ENCODE peak calls at places on chromosomes 1 and 21, in eight cellular contexts. One of them, this sample, is unnamed.

GRCh38 chr1:81471255-81471654 is 329.5 kb upstream of the ADGRL2 start:
- DNase-seq in GM19239: no peak
- DNase-seq in ELR: no peak
- DNase-seq in cerebellar cortex: no peak
- DNase-seq in PC-3: no peak
- DNase-seq in hypothalamus: no peak
- DNase-seq in activated naive CD8-positive, alpha-beta T cell treated with anti-CD3 and anti-CD28 coated beads, Interleukin-2, amount 50 U/mL, for 24 hours: no peak
- DNase-seq in sciatic nerve: no peak
- DNase-seq in this sample: no peak

GRCh38 chr1:179228783-179229213 is 679 bp downstream of the ABL2 start:
- DNase-seq in GM19239: peak; percentile 36
- DNase-seq in ELR: peak; percentile 62
- DNase-seq in cerebellar cortex: peak; percentile 52
- DNase-seq in PC-3: peak; percentile 6
- DNase-seq in hypothalamus: peak; percentile 32
- DNase-seq in activated naive CD8-positive, alpha-beta T cell treated with anti-CD3 and anti-CD28 coated beads, Interleukin-2, amount 50 U/mL, for 24 hours: peak; percentile 53
- DNase-seq in sciatic nerve: peak; percentile 73
- DNase-seq in this sample: peak; percentile 58

GRCh38 chr1:11766429-11766776 is 4.4 kb downstream of the C1orf167 start:
- DNase-seq in GM19239: no peak
- DNase-seq in ELR: no peak
- DNase-seq in cerebellar cortex: no peak
- DNase-seq in PC-3: no peak
- DNase-seq in hypothalamus: no peak
- DNase-seq in activated naive CD8-positive, alpha-beta T cell treated with anti-CD3 and anti-CD28 coated beads, Interleukin-2, amount 50 U/mL, for 24 hours: no peak
- DNase-seq in sciatic nerve: no peak
- DNase-seq in this sample: no peak

GRCh38 chr1:114238066-114238465 is 84.4 kb upstream of the SYT6 start:
- DNase-seq in GM19239: no peak
- DNase-seq in ELR: no peak
- DNase-seq in cerebellar cortex: no peak
- DNase-seq in PC-3: no peak
- DNase-seq in hypothalamus: no peak
- DNase-seq in activated naive CD8-positive, alpha-beta T cell treated with anti-CD3 and anti-CD28 coated beads, Interleukin-2, amount 50 U/mL, for 24 hours: no peak
- DNase-seq in sciatic nerve: no peak
- DNase-seq in this sample: no peak

GRCh38 chr21:45556645-45557601 is 14.7 kb upstream of the SLC19A1 start:
- DNase-seq in GM19239: no peak
- DNase-seq in ELR: peak; percentile 30
- DNase-seq in cerebellar cortex: no peak
- DNase-seq in PC-3: no peak
- DNase-seq in hypothalamus: peak; percentile 54
- DNase-seq in activated naive CD8-positive, alpha-beta T cell treated with anti-CD3 and anti-CD28 coated beads, Interleukin-2, amount 50 U/mL, for 24 hours: no peak
- DNase-seq in sciatic nerve: peak; percentile 66
- DNase-seq in this sample: peak; percentile 92

GRCh38 chr1:8883510-8883909 is 5.0 kb upstream of the ENO1 start:
- DNase-seq in GM19239: no peak
- DNase-seq in ELR: no peak
- DNase-seq in cerebellar cortex: no peak
- DNase-seq in PC-3: no peak
- DNase-seq in hypothalamus: no peak
- DNase-seq in activated naive CD8-positive, alpha-beta T cell treated with anti-CD3 and anti-CD28 coated beads, Interleukin-2, amount 50 U/mL, for 24 hours: no peak
- DNase-seq in sciatic nerve: no peak
- DNase-seq in this sample: no peak

GRCh38 chr1:14220324-14220723 is 378.2 kb upstream of the KAZN start:
- DNase-seq in GM19239: no peak
- DNase-seq in ELR: no peak
- DNase-seq in cerebellar cortex: no peak
- DNase-seq in PC-3: no peak
- DNase-seq in hypothalamus: no peak
- DNase-seq in activated naive CD8-positive, alpha-beta T cell treated with anti-CD3 and anti-CD28 coated beads, Interleukin-2, amount 50 U/mL, for 24 hours: no peak
- DNase-seq in sciatic nerve: no peak
- DNase-seq in this sample: no peak

GRCh38 chr1:63701187-63701586 is 72.6 kb upstream of the ROR1 start:
- DNase-seq in GM19239: no peak
- DNase-seq in ELR: no peak
- DNase-seq in cerebellar cortex: no peak
- DNase-seq in PC-3: peak; percentile 88
- DNase-seq in hypothalamus: no peak
- DNase-seq in activated naive CD8-positive, alpha-beta T cell treated with anti-CD3 and anti-CD28 coated beads, Interleukin-2, amount 50 U/mL, for 24 hours: no peak
- DNase-seq in sciatic nerve: no peak
- DNase-seq in this sample: no peak

GRCh38 chr1:206419250-206419649 is 51.0 kb upstream of the IKBKE start:
- DNase-seq in GM19239: no peak
- DNase-seq in ELR: peak; percentile 41
- DNase-seq in cerebellar cortex: no peak
- DNase-seq in PC-3: peak; percentile 79
- DNase-seq in hypothalamus: no peak
- DNase-seq in activated naive CD8-positive, alpha-beta T cell treated with anti-CD3 and anti-CD28 coated beads, Interleukin-2, amount 50 U/mL, for 24 hours: no peak
- DNase-seq in sciatic nerve: no peak
- DNase-seq in this sample: no peak

GRCh38 chr1:243799908-243800307 is 50.1 kb downstream of the AKT3 start:
- DNase-seq in GM19239: no peak
- DNase-seq in ELR: peak; percentile 15
- DNase-seq in cerebellar cortex: no peak
- DNase-seq in PC-3: no peak
- DNase-seq in hypothalamus: no peak
- DNase-seq in activated naive CD8-positive, alpha-beta T cell treated with anti-CD3 and anti-CD28 coated beads, Interleukin-2, amount 50 U/mL, for 24 hours: no peak
- DNase-seq in sciatic nerve: no peak
- DNase-seq in this sample: no peak

GRCh38 chr1:152449661-152450060 is 35.6 kb upstream of the CRNN start:
- DNase-seq in GM19239: no peak
- DNase-seq in ELR: no peak
- DNase-seq in cerebellar cortex: no peak
- DNase-seq in PC-3: no peak
- DNase-seq in hypothalamus: no peak
- DNase-seq in activated naive CD8-positive, alpha-beta T cell treated with anti-CD3 and anti-CD28 coated beads, Interleukin-2, amount 50 U/mL, for 24 hours: no peak
- DNase-seq in sciatic nerve: no peak
- DNase-seq in this sample: no peak

GRCh38 chr1:27057801-27058647 is 45.4 kb upstream of the TENT5B start:
- DNase-seq in GM19239: no peak
- DNase-seq in ELR: no peak
- DNase-seq in cerebellar cortex: peak; percentile 69
- DNase-seq in PC-3: no peak
- DNase-seq in hypothalamus: peak; percentile 8
- DNase-seq in activated naive CD8-positive, alpha-beta T cell treated with anti-CD3 and anti-CD28 coated beads, Interleukin-2, amount 50 U/mL, for 24 hours: no peak
- DNase-seq in sciatic nerve: no peak
- DNase-seq in this sample: no peak

GRCh38 chr1:234326493-234327366 is 46.5 kb upstream of the COA6 start:
- DNase-seq in GM19239: peak; percentile 46
- DNase-seq in ELR: peak; percentile 74
- DNase-seq in cerebellar cortex: peak; percentile 73
- DNase-seq in PC-3: peak; percentile 81
- DNase-seq in hypothalamus: peak; percentile 22
- DNase-seq in activated naive CD8-positive, alpha-beta T cell treated with anti-CD3 and anti-CD28 coated beads, Interleukin-2, amount 50 U/mL, for 24 hours: peak; percentile 79
- DNase-seq in sciatic nerve: peak; percentile 65
- DNase-seq in this sample: peak; percentile 54

GRCh38 chr1:174269932-174270651 is 110.8 kb downstream of the RABGAP1L start:
- DNase-seq in GM19239: no peak
- DNase-seq in ELR: no peak
- DNase-seq in cerebellar cortex: no peak
- DNase-seq in PC-3: no peak
- DNase-seq in hypothalamus: no peak
- DNase-seq in activated naive CD8-positive, alpha-beta T cell treated with anti-CD3 and anti-CD28 coated beads, Interleukin-2, amount 50 U/mL, for 24 hours: no peak
- DNase-seq in sciatic nerve: no peak
- DNase-seq in this sample: no peak

GRCh38 chr1:1841575-1841991 is 49.3 kb downstream of the GNB1 start:
- DNase-seq in GM19239: no peak
- DNase-seq in ELR: no peak
- DNase-seq in cerebellar cortex: peak; percentile 38
- DNase-seq in PC-3: no peak
- DNase-seq in hypothalamus: no peak
- DNase-seq in activated naive CD8-positive, alpha-beta T cell treated with anti-CD3 and anti-CD28 coated beads, Interleukin-2, amount 50 U/mL, for 24 hours: no peak
- DNase-seq in sciatic nerve: no peak
- DNase-seq in this sample: no peak

GRCh38 chr1:49293016-49293415 is 516.3 kb upstream of the BEND5 start:
- DNase-seq in GM19239: no peak
- DNase-seq in ELR: no peak
- DNase-seq in cerebellar cortex: no peak
- DNase-seq in PC-3: no peak
- DNase-seq in hypothalamus: no peak
- DNase-seq in activated naive CD8-positive, alpha-beta T cell treated with anti-CD3 and anti-CD28 coated beads, Interleukin-2, amount 50 U/mL, for 24 hours: no peak
- DNase-seq in sciatic nerve: no peak
- DNase-seq in this sample: no peak

GRCh38 chr1:154329152-154329521 is 3.8 kb downstream of the ATP8B2 start:
- DNase-seq in GM19239: no peak
- DNase-seq in ELR: no peak
- DNase-seq in cerebellar cortex: no peak
- DNase-seq in PC-3: no peak
- DNase-seq in hypothalamus: no peak
- DNase-seq in activated naive CD8-positive, alpha-beta T cell treated with anti-CD3 and anti-CD28 coated beads, Interleukin-2, amount 50 U/mL, for 24 hours: no peak
- DNase-seq in sciatic nerve: no peak
- DNase-seq in this sample: no peak

GRCh38 chr1:30058966-30059365 is 664.4 kb downstream of the MATN1 start:
- DNase-seq in GM19239: no peak
- DNase-seq in ELR: peak; percentile 91
- DNase-seq in cerebellar cortex: no peak
- DNase-seq in PC-3: peak; percentile 86
- DNase-seq in hypothalamus: no peak
- DNase-seq in activated naive CD8-positive, alpha-beta T cell treated with anti-CD3 and anti-CD28 coated beads, Interleukin-2, amount 50 U/mL, for 24 hours: no peak
- DNase-seq in sciatic nerve: no peak
- DNase-seq in this sample: no peak

GRCh38 chr1:7574121-7575040 is 196.7 kb upstream of the VAMP3 start:
- DNase-seq in GM19239: no peak
- DNase-seq in ELR: no peak
- DNase-seq in cerebellar cortex: peak; percentile 48
- DNase-seq in PC-3: no peak
- DNase-seq in hypothalamus: no peak
- DNase-seq in activated naive CD8-positive, alpha-beta T cell treated with anti-CD3 and anti-CD28 coated beads, Interleukin-2, amount 50 U/mL, for 24 hours: no peak
- DNase-seq in sciatic nerve: no peak
- DNase-seq in this sample: peak; percentile 96

This sample was measured in left lobe of liver.